ENCODE peak calls at places on chromosome 21, in four cellular contexts. L is A172, W is DMS 273 treated with DMSO at 0.1 percent for 48 hours, U is upper lobe of left lung. A is an unnamed sample.

GRCh38 chr21:34333150-34333739 is 30.6 kb upstream of the KCNE2 start:
- DNase-seq in L (peak), U (no peak), W (no peak), A (no peak)

GRCh38 chr21:35346697-35347096 is 297.6 kb upstream of the RUNX1 start:
- DNase-seq in L (no peak), W (no peak), U (no peak), A (no peak)

GRCh38 chr21:37531402-37532042 is 164.9 kb downstream of the DYRK1A start:
- DNase-seq in L (no peak), U (peak), W (no peak), A (no peak)

GRCh38 chr21:16279658-16280581 is 550.1 kb downstream of the USP25 start:
- DNase-seq in U (no peak), W (no peak), L (peak), A (no peak)

GRCh38 chr21:45054927-45055612 is 19.3 kb upstream of the ADARB1 start:
- DNase-seq in U (peak), L (no peak), W (no peak), A (no peak)

GRCh38 chr21:31363720-31364119 is 19.7 kb upstream of the TIAM1 start:
- DNase-seq in W (no peak), U (no peak), L (no peak), A (no peak)

GRCh38 chr21:45543371-45543709 is 1.1 kb upstream of the SLC19A1 start:
- DNase-seq in U (peak), L (no peak), W (no peak), A (no peak)

GRCh38 chr21:21064353-21064752 is 66.1 kb downstream of the NCAM2 start:
- DNase-seq in U (no peak), W (no peak), L (no peak), A (no peak)

GRCh38 chr21:33011462-33011861 is 14.3 kb upstream of the OLIG2 start:
- DNase-seq in L (peak), U (peak), W (no peak), A (no peak)

GRCh38 chr21:44800971-44801467 is 601 bp downstream of the UBE2G2 start:
- DNase-seq in U (no peak), W (peak), L (peak), A (no peak)

GRCh38 chr21:42614811-42615342 is 38.5 kb upstream of the PDE9A start:
- DNase-seq in W (no peak), L (no peak), U (peak), A (no peak)

GRCh38 chr21:21788591-21788990 is 790.4 kb downstream of the NCAM2 start:
- DNase-seq in L (no peak), W (no peak), U (no peak), A (no peak)

GRCh38 chr21:45262616-45263015 is 25.1 kb downstream of the POFUT2 start:
- DNase-seq in W (no peak), L (no peak), U (peak), A (no peak)

A was measured in pulmonary artery endothelial cell.